ENCODE peak calls at places on chromosomes 4 and X, in nine cellular contexts. O is tibial nerve; Y is CD8-positive, alpha-beta T cell; J is psoas muscle; N is MM.1S; S is gastrocnemius medialis; M is CD8-positive, alpha-beta memory T cell; L is Caco-2; E is pancreas. Q is an unnamed sample.
A peak's percentile ranks its signal among the peaks of the same experiment; 100 is the strongest.

GRCh38 chrX:133437771-133438170 is 22.5 kb upstream of the GPC4 start:
- DNase-seq in O (no peak), Y (no peak), J (no peak), N (no peak), S (no peak), M (no peak), L (no peak), E (no peak), Q (no peak)

GRCh38 chr4:80134936-80135701 is 62.1 kb upstream of the ANTXR2 start:
- DNase-seq in O (no peak), Y (no peak), J (no peak), N (no peak), S (no peak), M (no peak), L (no peak), E (no peak), Q (no peak)

GRCh38 chr4:181877329-181877848 is 365.8 kb upstream of the TENM3 start:
- DNase-seq in O (no peak), Y (no peak), J (no peak), N (no peak), S (no peak), M (no peak), L (no peak), E (no peak), Q (no peak)

GRCh38 chrX:103610282-103610681 is 2.5 kb downstream of the TCEAL3 start:
- DNase-seq in O (no peak), Y (no peak), J (no peak), N (no peak), S (no peak), M (no peak), L (no peak), E (no peak), Q (no peak)

GRCh38 chrX:110182362-110182761 is 135.5 kb downstream of the AMMECR1 start:
- DNase-seq in O (no peak), Y (no peak), J (no peak), N (no peak), S (no peak), M (no peak), L (no peak), E (no peak), Q (no peak)

GRCh38 chr4:181896609-181897008 is 346.6 kb upstream of the TENM3 start:
- DNase-seq in O (no peak), Y (no peak), J (no peak), N (no peak), S (no peak), M (no peak), L (no peak), E (no peak), Q (no peak)

GRCh38 chr4:10093801-10094552 is 22.6 kb downstream of the WDR1 start:
- DNase-seq in O (no peak), Y (no peak), J (peak; percentile 42), N (no peak), S (no peak), M (peak; percentile 34), L (no peak), E (no peak), Q (peak; percentile 43)

GRCh38 chr4:78954048-78954666 is 14.9 kb upstream of the PAQR3 start:
- DNase-seq in O (no peak), Y (no peak), J (no peak), N (peak; percentile 49), S (no peak), M (no peak), L (no peak), E (no peak), Q (no peak)

GRCh38 chr4:131093303-131093702 is 1997.4 kb downstream of the C4orf33 start:
- DNase-seq in O (no peak), Y (no peak), J (no peak), N (no peak), S (no peak), M (no peak), L (no peak), E (no peak), Q (no peak)

GRCh38 chrX:70352473-70352872 is 62.6 kb downstream of the KIF4A start:
- DNase-seq in O (no peak), Y (no peak), J (no peak), N (no peak), S (no peak), M (no peak), L (no peak), E (no peak), Q (no peak)
- H3K36me3 ChIP-seq in O (no peaks in the 10 kb centered on the region), Y (no peaks in the 10 kb centered on the region), J (no peaks in the 10 kb centered on the region), N (no peaks in the 10 kb centered on the region), S (no peaks in the 10 kb centered on the region), M (no peaks in the 10 kb centered on the region), L (no peaks in the 10 kb centered on the region), E (no peaks in the 10 kb centered on the region), Q (no peaks in the 10 kb centered on the region)

DNA sequence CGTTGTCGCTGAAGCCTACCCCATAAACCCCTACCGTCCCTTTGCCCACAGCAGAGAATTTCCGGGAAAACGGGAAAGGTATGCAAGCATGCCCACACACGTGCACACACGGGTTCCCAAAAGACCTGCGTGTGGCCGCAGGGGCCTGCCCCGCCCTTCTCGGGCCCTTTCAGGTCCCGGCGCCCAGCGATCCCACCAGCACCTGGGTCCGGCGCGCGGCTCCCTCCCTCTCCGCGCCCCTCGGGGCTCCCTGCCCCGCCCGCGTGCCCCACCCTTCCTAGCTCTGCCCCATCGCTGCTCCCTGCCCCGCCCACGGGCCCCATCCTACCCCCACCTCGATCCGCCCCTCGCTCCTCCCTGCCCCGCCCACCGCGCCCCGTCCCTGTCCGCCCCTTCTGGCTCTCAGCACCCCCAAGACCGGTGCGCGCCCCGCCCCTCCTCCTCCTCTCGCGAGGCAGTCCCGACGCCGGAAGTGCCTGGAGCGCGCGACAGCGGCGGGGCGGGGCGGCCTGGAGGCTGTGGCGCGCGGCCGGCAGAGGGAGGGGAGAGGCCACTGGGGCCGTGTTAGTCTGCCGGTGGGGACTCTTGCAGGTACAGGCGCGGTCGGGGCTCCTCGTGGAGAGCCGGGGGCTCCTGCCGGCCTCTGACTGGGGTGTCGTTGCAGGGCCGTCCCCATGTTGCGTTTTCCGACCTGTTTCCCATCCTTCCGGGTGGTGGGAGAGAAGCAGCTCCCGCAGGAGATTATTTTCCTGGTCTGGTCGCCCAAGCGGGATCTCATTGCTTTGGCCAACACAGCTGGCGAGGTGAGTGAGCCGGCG is at the start of gene ANAPC4:
- DNase-seq in O (peak; percentile 91), Y (peak; percentile 99), J (peak; percentile 97), N (peak; percentile 96), S (peak; percentile 87), M (peak; percentile 98), L (peak; percentile 97), E (peak; percentile 96), Q (peak; percentile 100)
- H3K4me3 ChIP-seq in O (peak within 1 kb of the TSS; percentile 78), Y (peak within 1 kb of the TSS; percentile 89), J (peak within 1 kb of the TSS; percentile 98), N (peak within 1 kb of the TSS; percentile 66), S (peak within 1 kb of the TSS; percentile 94), M (peak within 1 kb of the TSS; percentile 69), L (peak within 1 kb of the TSS; percentile 84), E (peak within 1 kb of the TSS; percentile 58), Q (peak within 1 kb of the TSS; percentile 93)

GRCh38 chr4:118803253-118803652 is 32.7 kb downstream of the SEC24D start:
- DNase-seq in O (no peak), Y (no peak), J (no peak), N (no peak), S (no peak), M (no peak), L (no peak), E (peak; percentile 41), Q (no peak)

GRCh38 chr4:118797558-118798142 is 38.3 kb downstream of the SEC24D start:
- DNase-seq in O (no peak), Y (no peak), J (no peak), N (no peak), S (no peak), M (no peak), L (no peak), E (no peak), Q (no peak)

GRCh38 chr4:118798658-118799057 is 37.3 kb downstream of the SEC24D start:
- DNase-seq in O (no peak), Y (no peak), J (no peak), N (no peak), S (no peak), M (no peak), L (no peak), E (no peak), Q (no peak)

GRCh38 chr4:118801895-118802575 is 33.9 kb downstream of the SEC24D start:
- DNase-seq in O (no peak), Y (no peak), J (no peak), N (no peak), S (no peak), M (no peak), L (no peak), E (no peak), Q (no peak)

GRCh38 chr4:118799235-118799932 is 36.5 kb downstream of the SEC24D start:
- DNase-seq in O (no peak), Y (no peak), J (no peak), N (no peak), S (no peak), M (no peak), L (no peak), E (no peak), Q (no peak)
- H3K36me3 ChIP-seq in O (peaks cover 57% of the 10 kb centered on the region), Y (peaks cover 10% of the 10 kb centered on the region), J (no peaks in the 10 kb centered on the region), N (peaks cover 11% of the 10 kb centered on the region), S (peaks cover 40% of the 10 kb centered on the region), M (peaks cover 13% of the 10 kb centered on the region), L (no peaks in the 10 kb centered on the region), E (peaks cover 13% of the 10 kb centered on the region), Q (peaks cover 58% of the 10 kb centered on the region)

GRCh38 chr4:68576272-68577100 is at the start of gene UGT2B17:
- DNase-seq in O (no peak), Y (no peak), J (no peak), N (peak; percentile 64), S (no peak), M (no peak), L (no peak), E (no peak), Q (no peak)
- H3K4me3 ChIP-seq in O (no peak within 1 kb of the TSS), Y (no peak within 1 kb of the TSS), J (no peak within 1 kb of the TSS), N (no peak within 1 kb of the TSS), S (no peak within 1 kb of the TSS), M (no peak within 1 kb of the TSS), L (no peak within 1 kb of the TSS), E (no peak within 1 kb of the TSS), Q (no peak within 1 kb of the TSS)

DNA sequence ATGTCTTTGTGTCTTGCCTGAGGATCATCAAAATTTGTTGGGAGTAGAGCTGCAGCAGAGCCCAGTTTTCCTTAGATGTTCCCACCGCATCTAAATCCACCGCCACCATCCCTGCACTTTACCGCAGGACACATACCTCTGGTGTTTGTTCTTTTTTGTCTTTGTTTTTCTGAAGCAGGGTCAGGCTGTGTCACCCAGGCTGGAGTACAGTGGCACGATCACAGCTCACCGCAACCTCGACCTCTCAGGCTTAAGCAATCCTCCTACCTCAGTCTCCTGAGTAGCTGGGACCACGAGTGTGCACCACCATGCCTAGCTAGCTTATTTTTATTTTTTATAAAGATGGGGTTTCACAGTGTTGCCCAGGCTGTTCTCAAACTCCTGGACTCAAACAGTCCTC is 4.6 kb downstream of the ENOPH1 start:
- DNase-seq in O (no peak), Y (no peak), J (no peak), N (no peak), S (no peak), M (no peak), L (no peak), E (no peak), Q (no peak)
- H3K36me3 ChIP-seq in O (no peaks in the 10 kb centered on the region), Y (no peaks in the 10 kb centered on the region), J (no peaks in the 10 kb centered on the region), N (peaks cover 4% of the 10 kb centered on the region), S (no peaks in the 10 kb centered on the region), M (peaks cover 7% of the 10 kb centered on the region), L (no peaks in the 10 kb centered on the region), E (no peaks in the 10 kb centered on the region), Q (no peaks in the 10 kb centered on the region)

DNA sequence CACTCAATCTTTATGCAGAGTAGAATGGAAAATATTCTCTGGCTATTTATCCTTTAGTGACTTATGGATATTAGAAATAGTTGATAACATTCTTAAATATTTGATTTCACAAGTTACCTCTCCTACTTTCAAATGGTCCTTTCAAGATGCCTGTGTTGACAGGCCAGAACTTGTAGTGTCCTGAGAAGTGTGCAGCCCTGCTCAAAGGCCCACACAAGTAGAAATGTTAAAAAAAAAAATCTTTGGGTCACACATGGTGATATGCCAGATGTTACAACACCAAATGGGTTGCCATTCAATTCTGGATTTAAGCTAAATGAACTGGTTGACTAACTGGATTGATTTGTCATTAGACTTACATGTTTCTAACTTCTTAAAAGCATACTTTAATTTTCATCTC is 41.9 kb downstream of the PDGFC start:
- DNase-seq in O (no peak), Y (no peak), J (no peak), N (no peak), S (no peak), M (no peak), L (no peak), E (no peak), Q (no peak)
- H3K4me3 ChIP-seq in O (no peak overlapping the region), Y (no peak overlapping the region), J (no peak overlapping the region), N (no peak overlapping the region), S (no peak overlapping the region), M (no peak overlapping the region), L (no peak overlapping the region), E (no peak overlapping the region), Q (no peak overlapping the region)

Q was measured in right lobe of liver.